ENCODE peak calls at places on chromosome 6, in ten cellular contexts. P is islet precursor cell, N is HCT116, I is dorsolateral prefrontal cortex, Q is fibroblast of pulmonary artery, V is NCI-H1092 treated with DMSO at 0.1 percent for 48 hours, X is nucleus accumbens, L is EL, M is Caco-2, A is IMR-90. W is an unnamed sample.

GRCh38 chr6:78523622-78524021 is 343.7 kb upstream of the IRAK1BP1 start:
- DNase-seq in P (no peak), N (no peak), I (no peak), Q (peak; percentile 55), V (no peak), X (no peak), L (no peak), M (no peak), A (no peak), W (no peak)

GRCh38 chr6:5763407-5763806 is 243.3 kb downstream of the NRN1 start:
- DNase-seq in P (peak; percentile 39), N (no peak), I (no peak), Q (no peak), V (no peak), X (no peak), L (peak; percentile 61), M (no peak), A (peak; percentile 31), W (no peak)

GRCh38 chr6:68718379-68719073 is 83.4 kb downstream of the ADGRB3 start:
- DNase-seq in P (no peak), N (no peak), I (peak; percentile 39), Q (peak; percentile 75), V (peak; percentile 88), X (no peak), L (no peak), M (no peak), A (no peak), W (peak; percentile 54)

GRCh38 chr6:154969796-154970195 is 25.3 kb upstream of the TIAM2 start:
- DNase-seq in P (no peak), N (no peak), I (no peak), Q (peak; percentile 46), V (no peak), X (no peak), L (no peak), M (no peak), A (no peak), W (no peak)

GRCh38 chr6:164370773-164371172 is 938.6 kb downstream of the C6orf118 start:
- DNase-seq in P (no peak), N (no peak), I (no peak), Q (peak; percentile 58), V (no peak), X (no peak), L (peak; percentile 4), M (no peak), A (no peak), W (no peak)

GRCh38 chr6:73314577-73315492 is 39.2 kb downstream of the DPPA5 start:
- DNase-seq in P (no peak), N (no peak), I (no peak), Q (no peak), V (no peak), X (no peak), L (no peak), M (no peak), A (no peak), W (peak; percentile 34)

GRCh38 chr6:4351857-4352669 is 216.7 kb upstream of the ECI2 start:
- DNase-seq in P (peak; percentile 98), N (peak; percentile 36), I (peak; percentile 82), Q (peak; percentile 97), V (no peak), X (peak; percentile 22), L (peak; percentile 96), M (peak; percentile 14), A (peak; percentile 95), W (peak; percentile 97)

GRCh38 chr6:68876792-68877493 is 241.9 kb downstream of the ADGRB3 start:
- DNase-seq in P (no peak), N (no peak), I (no peak), Q (peak; percentile 46), V (peak; percentile 21), X (no peak), L (peak; percentile 3), M (no peak), A (peak; percentile 4), W (peak; percentile 27)

GRCh38 chr6:37311666-37312473 is 41.9 kb upstream of the RNF8 start:
- DNase-seq in P (no peak), N (no peak), I (no peak), Q (peak; percentile 62), V (no peak), X (no peak), L (peak; percentile 62), M (no peak), A (peak; percentile 83), W (no peak)

GRCh38 chr6:2862712-2863174 is 21.1 kb upstream of the SERPINB1 start:
- DNase-seq in P (no peak), N (no peak), I (no peak), Q (no peak), V (no peak), X (no peak), L (no peak), M (no peak), A (no peak), W (no peak)

GRCh38 chr6:32627831-32628230 is 9.4 kb upstream of the HLA-DQA1 start:
- DNase-seq in P (no peak), N (no peak), I (no peak), Q (peak; percentile 21), V (no peak), X (no peak), L (no peak), M (no peak), A (peak; percentile 43), W (peak; percentile 75)

GRCh38 chr6:57242505-57242904 is 20.4 kb upstream of the RAB23 start:
- DNase-seq in P (no peak), N (no peak), I (no peak), Q (peak; percentile 93), V (no peak), X (no peak), L (peak; percentile 83), M (no peak), A (peak; percentile 99), W (peak; percentile 77)

GRCh38 chr6:82955841-82956240 is 109.8 kb downstream of the UBE3D start:
- DNase-seq in P (no peak), N (no peak), I (no peak), Q (peak; percentile 43), V (no peak), X (no peak), L (peak; percentile 92), M (no peak), A (peak; percentile 92), W (peak; percentile 45)

GRCh38 chr6:14959324-14959885 is 286.5 kb upstream of the JARID2 start:
- DNase-seq in P (no peak), N (no peak), I (no peak), Q (no peak), V (no peak), X (no peak), L (no peak), M (no peak), A (no peak), W (no peak)

GRCh38 chr6:149983145-149983544 is 19.4 kb downstream of the ULBP1 start:
- DNase-seq in P (peak; percentile 45), N (no peak), I (no peak), Q (no peak), V (no peak), X (no peak), L (no peak), M (no peak), A (no peak), W (no peak)

GRCh38 chr6:150732765-150733539 is 132.6 kb upstream of the MTHFD1L start:
- DNase-seq in P (no peak), N (no peak), I (no peak), Q (no peak), V (no peak), X (no peak), L (no peak), M (no peak), A (no peak), W (no peak)

GRCh38 chr6:150273457-150274309 is 95.1 kb upstream of the IYD start:
- DNase-seq in P (no peak), N (no peak), I (no peak), Q (no peak), V (no peak), X (no peak), L (no peak), M (no peak), A (no peak), W (no peak)

GRCh38 chr6:14665827-14666724 is 548.5 kb downstream of the CD83 start:
- DNase-seq in P (peak; percentile 84), N (no peak), I (no peak), Q (peak; percentile 96), V (no peak), X (no peak), L (peak; percentile 99), M (no peak), A (peak; percentile 100), W (peak; percentile 58)

GRCh38 chr6:71913431-71913830 is 27.1 kb downstream of the RIMS1 start:
- DNase-seq in P (no peak), N (no peak), I (no peak), Q (no peak), V (no peak), X (no peak), L (no peak), M (no peak), A (no peak), W (no peak)

GRCh38 chr6:151914475-151914874 is 107.0 kb downstream of the ESR1 start:
- DNase-seq in P (no peak), N (no peak), I (no peak), Q (peak; percentile 47), V (no peak), X (no peak), L (peak; percentile 58), M (peak; percentile 24), A (no peak), W (peak; percentile 31)

GRCh38 chr6:165799736-165800135 is 136.7 kb upstream of the PDE10A start:
- DNase-seq in P (no peak), N (no peak), I (no peak), Q (peak; percentile 68), V (no peak), X (no peak), L (no peak), M (no peak), A (no peak), W (no peak)